ENCODE peak calls at places on chromosomes 12 and 14, in six cellular contexts. One of them, this sample, is unnamed.

GRCh38 chr12:52266514-52266913 is 7.9 kb upstream of the KRT86 start:
- DNase-seq in lung: no peak
- DNase-seq in aorta: no peak
- DNase-seq in BE2C: no peak
- DNase-seq in keratinocyte: no peak
- DNase-seq in endodermal cell: no peak
- DNase-seq in this sample: no peak

GRCh38 chr14:96385385-96385784 is 6.5 kb upstream of the AK7 start:
- DNase-seq in aorta: no peak
- DNase-seq in keratinocyte: no peak
- DNase-seq in endodermal cell: no peak
- DNase-seq in BE2C: no peak
- DNase-seq in lung: no peak
- DNase-seq in this sample: no peak

GRCh38 chr14:62599616-62600385 is 445.5 kb downstream of the KCNH5 start:
- DNase-seq in BE2C: no peak
- DNase-seq in lung: no peak
- DNase-seq in keratinocyte: no peak
- DNase-seq in aorta: no peak
- DNase-seq in endodermal cell: no peak
- DNase-seq in this sample: no peak

GRCh38 chr12:110649341-110649847 is 35.5 kb downstream of the TCTN1 start:
- DNase-seq in keratinocyte: no peak
- DNase-seq in lung: no peak
- DNase-seq in aorta: no peak
- DNase-seq in BE2C: peak; percentile 86
- DNase-seq in endodermal cell: no peak
- DNase-seq in this sample: no peak

GRCh38 chr12:12498210-12498609 is 64.5 kb downstream of the DUSP16 start:
- DNase-seq in lung: no peak
- DNase-seq in endodermal cell: no peak
- DNase-seq in BE2C: no peak
- DNase-seq in aorta: no peak
- DNase-seq in keratinocyte: no peak
- DNase-seq in this sample: no peak

GRCh38 chr14:103561381-103562134 is 899 bp downstream of the BAG5 start:
- DNase-seq in lung: peak; percentile 45
- DNase-seq in BE2C: peak; percentile 26
- DNase-seq in aorta: peak; percentile 59
- DNase-seq in keratinocyte: no peak
- DNase-seq in endodermal cell: peak; percentile 78
- DNase-seq in this sample: peak; percentile 31

GRCh38 chr12:132723015-132723763 is 12.5 kb downstream of the PGAM5 start:
- DNase-seq in aorta: no peak
- DNase-seq in keratinocyte: no peak
- DNase-seq in endodermal cell: peak; percentile 44
- DNase-seq in lung: no peak
- DNase-seq in BE2C: no peak
- DNase-seq in this sample: no peak

GRCh38 chr12:63862187-63863107 is 17.9 kb downstream of the SRGAP1 start:
- DNase-seq in lung: no peak
- DNase-seq in endodermal cell: peak; percentile 68
- DNase-seq in aorta: no peak
- DNase-seq in keratinocyte: no peak
- DNase-seq in BE2C: no peak
- DNase-seq in this sample: no peak

GRCh38 chr12:128930591-128930990 is 77.3 kb downstream of the GLT1D1 start:
- DNase-seq in aorta: no peak
- DNase-seq in BE2C: no peak
- DNase-seq in lung: no peak
- DNase-seq in endodermal cell: peak; percentile 53
- DNase-seq in keratinocyte: no peak
- DNase-seq in this sample: no peak

GRCh38 chr14:100246809-100247428 is 8.0 kb downstream of the YY1 start:
- DNase-seq in BE2C: peak; percentile 27
- DNase-seq in lung: no peak
- DNase-seq in keratinocyte: no peak
- DNase-seq in endodermal cell: peak; percentile 49
- DNase-seq in aorta: no peak
- DNase-seq in this sample: peak; percentile 40

GRCh38 chr12:26906704-26907103 is 31.1 kb downstream of the INTS13 start:
- DNase-seq in aorta: no peak
- DNase-seq in lung: no peak
- DNase-seq in endodermal cell: no peak
- DNase-seq in BE2C: peak; percentile 38
- DNase-seq in keratinocyte: no peak
- DNase-seq in this sample: no peak

GRCh38 chr12:54306925-54307731 is 6.3 kb upstream of the NFE2 start:
- DNase-seq in aorta: peak; percentile 87
- DNase-seq in BE2C: peak; percentile 91
- DNase-seq in endodermal cell: no peak
- DNase-seq in keratinocyte: peak; percentile 84
- DNase-seq in lung: peak; percentile 96
- DNase-seq in this sample: no peak

GRCh38 chr14:26820101-26820500 is 222.3 kb upstream of the NOVA1 start:
- DNase-seq in endodermal cell: no peak
- DNase-seq in aorta: no peak
- DNase-seq in lung: no peak
- DNase-seq in BE2C: no peak
- DNase-seq in keratinocyte: no peak
- DNase-seq in this sample: no peak

GRCh38 chr12:112962561-112962960 is 15.8 kb upstream of the OAS2 start:
- DNase-seq in keratinocyte: no peak
- DNase-seq in lung: no peak
- DNase-seq in aorta: no peak
- DNase-seq in endodermal cell: peak; percentile 31
- DNase-seq in BE2C: no peak
- DNase-seq in this sample: no peak

GRCh38 chr12:90842477-90842876 is 112.5 kb downstream of the CCER1 start:
- DNase-seq in lung: no peak
- DNase-seq in endodermal cell: peak; percentile 55
- DNase-seq in aorta: no peak
- DNase-seq in keratinocyte: no peak
- DNase-seq in BE2C: no peak
- DNase-seq in this sample: no peak

GRCh38 chr12:108648371-108648770 is 14.7 kb upstream of the SELPLG start:
- DNase-seq in endodermal cell: peak; percentile 26
- DNase-seq in keratinocyte: no peak
- DNase-seq in aorta: no peak
- DNase-seq in lung: no peak
- DNase-seq in BE2C: no peak
- DNase-seq in this sample: no peak

GRCh38 chr12:108646597-108647190 is 13.0 kb upstream of the SELPLG start:
- DNase-seq in lung: no peak
- DNase-seq in endodermal cell: no peak
- DNase-seq in BE2C: no peak
- DNase-seq in keratinocyte: no peak
- DNase-seq in aorta: no peak
- DNase-seq in this sample: no peak

GRCh38 chr12:108647936-108648287 is 14.2 kb upstream of the SELPLG start:
- DNase-seq in lung: no peak
- DNase-seq in endodermal cell: peak; percentile 57
- DNase-seq in aorta: no peak
- DNase-seq in keratinocyte: no peak
- DNase-seq in BE2C: no peak
- DNase-seq in this sample: no peak

GRCh38 chr12:108645686-108646596 is 12.2 kb upstream of the SELPLG start:
- DNase-seq in BE2C: no peak
- DNase-seq in keratinocyte: no peak
- DNase-seq in lung: no peak
- DNase-seq in aorta: no peak
- DNase-seq in endodermal cell: peak; percentile 20
- DNase-seq in this sample: no peak

DNA sequence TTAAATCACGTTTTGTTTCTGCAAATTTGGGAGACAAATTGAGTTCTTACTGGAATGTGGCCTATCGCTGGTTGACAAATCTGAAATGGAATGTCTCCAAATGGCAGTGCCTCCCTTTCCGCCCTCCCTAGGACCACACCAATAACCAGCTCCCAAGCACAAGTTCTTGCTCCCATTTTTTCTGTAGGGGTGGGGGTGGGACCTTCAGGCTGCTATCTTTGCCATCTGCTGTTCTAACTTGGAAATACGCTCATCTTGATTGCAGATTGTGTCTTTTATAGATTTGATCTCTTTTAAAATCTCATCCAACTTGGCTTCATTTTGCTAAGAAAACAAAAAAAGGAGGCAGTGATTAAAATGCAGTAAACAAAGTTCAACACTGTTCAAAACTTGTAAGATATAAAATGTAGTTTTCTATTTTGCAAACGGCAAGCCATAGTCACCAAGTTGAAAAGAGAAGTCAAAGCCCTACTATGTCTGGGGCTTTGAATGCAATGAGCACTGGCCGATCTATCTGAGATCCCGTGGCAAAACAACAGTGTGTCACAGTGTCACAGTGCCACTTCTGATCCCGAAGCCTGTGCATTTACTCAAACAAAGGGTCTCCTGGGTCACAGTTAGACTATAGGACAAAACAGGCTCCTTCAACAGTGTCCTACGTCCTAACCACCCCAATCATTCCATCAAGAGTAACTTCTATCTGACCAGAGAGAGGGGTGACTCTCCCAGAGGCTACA is 13.7 kb upstream of the SELPLG start:
- DNase-seq in keratinocyte: no peak
- DNase-seq in lung: no peak
- DNase-seq in aorta: no peak
- DNase-seq in BE2C: no peak
- DNase-seq in endodermal cell: peak; percentile 50
- DNase-seq in this sample: no peak
- H3K4me1 ChIP-seq in keratinocyte: no peaks in the 10 kb centered on the region
- H3K4me1 ChIP-seq in lung: peaks cover 10% of the 10 kb centered on the region
- H3K4me1 ChIP-seq in aorta: peaks cover 2% of the 10 kb centered on the region
- H3K4me1 ChIP-seq in BE2C: peaks cover 6% of the 10 kb centered on the region
- H3K4me1 ChIP-seq in endodermal cell: no peaks in the 10 kb centered on the region
- H3K4me1 ChIP-seq in this sample: no peaks in the 10 kb centered on the region

GRCh38 chr12:56257491-56258067 is 605 bp downstream of the ANKRD52 start:
- DNase-seq in lung: no peak
- DNase-seq in keratinocyte: no peak
- DNase-seq in aorta: no peak
- DNase-seq in endodermal cell: peak; percentile 93
- DNase-seq in BE2C: peak; percentile 59
- DNase-seq in this sample: peak; percentile 29

GRCh38 chr12:56257071-56257470 is 1.1 kb downstream of the ANKRD52 start:
- DNase-seq in aorta: no peak
- DNase-seq in lung: no peak
- DNase-seq in BE2C: no peak
- DNase-seq in endodermal cell: no peak
- DNase-seq in keratinocyte: no peak
- DNase-seq in this sample: no peak

GRCh38 chr12:56256326-56256960 is 1.7 kb downstream of the ANKRD52 start:
- DNase-seq in endodermal cell: peak; percentile 81
- DNase-seq in BE2C: no peak
- DNase-seq in lung: no peak
- DNase-seq in keratinocyte: no peak
- DNase-seq in aorta: no peak
- DNase-seq in this sample: no peak

GRCh38 chr12:56258068-56258819 is at the start of gene ANKRD52:
- DNase-seq in lung: peak; percentile 71
- DNase-seq in BE2C: peak; percentile 84
- DNase-seq in aorta: peak; percentile 86
- DNase-seq in keratinocyte: no peak
- DNase-seq in endodermal cell: peak; percentile 92
- DNase-seq in this sample: peak; percentile 75

DNA sequence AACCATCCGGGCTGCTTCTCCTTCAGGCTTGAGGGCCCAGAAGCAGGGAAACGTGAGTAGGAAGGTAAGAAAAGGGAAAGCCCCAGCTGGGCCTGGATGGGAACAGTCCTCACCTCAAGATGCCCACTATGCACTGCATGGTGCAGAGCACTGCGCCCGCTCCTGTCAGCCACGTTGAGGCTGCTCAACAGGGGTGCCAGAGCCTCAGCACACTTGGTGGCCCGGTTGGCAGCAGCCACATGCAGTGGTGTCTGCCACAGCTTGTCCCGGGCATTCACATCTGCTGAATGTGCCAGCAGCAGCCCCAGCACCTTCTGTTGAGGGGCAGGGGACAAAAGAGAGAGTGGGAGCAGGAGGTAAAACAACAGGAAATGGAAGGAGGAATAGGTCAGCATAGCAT is 2.5 kb downstream of the ANKRD52 start:
- DNase-seq in keratinocyte: no peak
- DNase-seq in lung: no peak
- DNase-seq in endodermal cell: peak; percentile 36
- DNase-seq in aorta: no peak
- DNase-seq in BE2C: no peak
- DNase-seq in this sample: no peak
- H3K36me3 ChIP-seq in keratinocyte: peaks cover 44% of the 10 kb centered on the region
- H3K36me3 ChIP-seq in lung: peaks cover 20% of the 10 kb centered on the region
- H3K36me3 ChIP-seq in endodermal cell: peaks cover 60% of the 10 kb centered on the region
- H3K36me3 ChIP-seq in aorta: peaks cover 17% of the 10 kb centered on the region
- H3K36me3 ChIP-seq in BE2C: peaks cover 49% of the 10 kb centered on the region
- H3K36me3 ChIP-seq in this sample: peaks cover 26% of the 10 kb centered on the region

DNA sequence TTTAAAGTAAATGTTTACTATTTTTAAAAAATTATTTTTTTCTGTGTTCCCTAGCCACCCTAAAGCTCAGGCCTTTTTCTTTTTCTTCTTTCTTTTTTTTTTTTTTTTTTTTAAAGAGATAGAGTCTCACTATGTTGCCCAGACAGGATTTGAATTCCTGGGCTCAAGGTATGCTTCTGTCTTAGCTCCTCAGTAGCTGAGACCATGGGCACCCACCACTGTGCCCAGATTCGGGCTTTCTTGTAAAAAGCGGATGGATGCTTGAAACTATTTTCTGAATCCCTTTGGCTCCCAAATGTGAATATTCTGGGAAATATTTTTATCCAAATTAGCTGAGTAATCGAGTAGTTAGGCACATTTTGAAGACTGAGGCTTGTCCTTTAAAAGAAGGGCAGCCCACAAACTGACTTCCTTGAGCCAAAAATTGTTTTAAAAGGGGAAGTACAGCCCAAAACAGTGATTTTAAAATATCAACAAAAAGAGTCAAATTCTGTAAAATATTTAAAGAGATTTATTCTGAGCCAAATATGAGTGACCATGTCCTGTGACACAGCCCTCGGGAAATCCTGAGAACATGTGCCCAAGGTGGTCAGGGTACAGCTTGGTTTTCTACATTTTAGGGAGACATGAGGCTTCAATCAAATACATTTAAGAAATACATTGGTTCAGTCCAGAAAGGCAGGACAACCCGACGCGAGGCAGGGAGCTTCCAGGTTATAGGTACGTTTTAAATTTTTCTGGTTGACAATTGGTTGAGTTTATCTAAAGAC is 28.8 kb upstream of the HIGD1C start:
- DNase-seq in endodermal cell: peak; percentile 36
- DNase-seq in lung: no peak
- DNase-seq in BE2C: no peak
- DNase-seq in keratinocyte: no peak
- DNase-seq in aorta: no peak
- DNase-seq in this sample: no peak
- H3K4me1 ChIP-seq in endodermal cell: no peaks in the 10 kb centered on the region
- H3K4me1 ChIP-seq in lung: peaks cover 7% of the 10 kb centered on the region
- H3K4me1 ChIP-seq in BE2C: peaks cover 9% of the 10 kb centered on the region
- H3K4me1 ChIP-seq in keratinocyte: peaks cover 43% of the 10 kb centered on the region
- H3K4me1 ChIP-seq in aorta: no peaks in the 10 kb centered on the region
- H3K4me1 ChIP-seq in this sample: peaks cover 9% of the 10 kb centered on the region

DNA sequence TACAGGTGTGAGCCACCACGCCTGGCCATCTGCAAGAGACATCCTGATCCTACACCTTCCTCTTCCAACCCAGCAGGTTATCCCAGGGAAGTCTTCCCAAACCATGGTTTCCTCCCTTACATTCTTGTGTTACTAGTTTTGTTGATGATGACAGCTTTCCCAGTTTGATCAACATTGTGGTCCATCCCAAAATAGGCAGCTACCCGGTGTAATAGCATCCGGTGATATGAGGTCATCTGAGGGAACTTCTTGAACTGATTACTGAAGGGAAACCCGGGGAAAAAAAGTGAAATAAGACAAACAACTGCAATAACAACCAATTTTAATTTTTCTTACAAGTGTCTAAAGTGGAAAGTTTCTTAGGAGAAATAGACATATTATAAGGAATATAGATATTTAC is 45.3 kb upstream of the STAC3 start:
- DNase-seq in aorta: no peak
- DNase-seq in endodermal cell: no peak
- DNase-seq in BE2C: no peak
- DNase-seq in keratinocyte: no peak
- DNase-seq in lung: no peak
- DNase-seq in this sample: no peak
- H3K36me3 ChIP-seq in aorta: peaks cover 6% of the 10 kb centered on the region
- H3K36me3 ChIP-seq in endodermal cell: peaks cover 75% of the 10 kb centered on the region
- H3K36me3 ChIP-seq in BE2C: peaks cover 12% of the 10 kb centered on the region
- H3K36me3 ChIP-seq in keratinocyte: peaks cover 4% of the 10 kb centered on the region
- H3K36me3 ChIP-seq in lung: peaks cover 36% of the 10 kb centered on the region
- H3K36me3 ChIP-seq in this sample: peaks cover 3% of the 10 kb centered on the region

This sample was measured in naive thymus-derived CD4-positive, alpha-beta T cell.